ENCODE peak calls at places on chromosomes 5 and 9, in four cellular contexts. One of them, this sample, is unnamed.

GRCh38 chr5:111299067-111299481 is 74.9 kb downstream of the CAMK4 start:
- DNase-seq in AG10803: peak
- DNase-seq in endothelial cell of umbilical vein: peak
- DNase-seq in GM12865: no peak
- DNase-seq in this sample: no peak

GRCh38 chr5:172454355-172455086 is at the start of gene SH3PXD2B:
- DNase-seq in AG10803: peak
- DNase-seq in endothelial cell of umbilical vein: peak
- DNase-seq in GM12865: peak
- DNase-seq in this sample: peak

GRCh38 chr9:127404631-127405030 is 7.7 kb downstream of the SLC2A8 start:
- DNase-seq in AG10803: no peak
- DNase-seq in endothelial cell of umbilical vein: no peak
- DNase-seq in GM12865: no peak
- DNase-seq in this sample: no peak

GRCh38 chr9:21334603-21334968 is 618 bp downstream of the KLHL9 start:
- DNase-seq in AG10803: peak
- DNase-seq in endothelial cell of umbilical vein: no peak
- DNase-seq in GM12865: no peak
- DNase-seq in this sample: no peak

GRCh38 chr5:21424907-21425306 is 1428.2 kb downstream of the CDH12 start:
- DNase-seq in AG10803: no peak
- DNase-seq in endothelial cell of umbilical vein: no peak
- DNase-seq in GM12865: no peak
- DNase-seq in this sample: no peak

GRCh38 chr5:175847503-175847902 is 23.9 kb upstream of the CPLX2 start:
- DNase-seq in AG10803: no peak
- DNase-seq in endothelial cell of umbilical vein: no peak
- DNase-seq in GM12865: peak
- DNase-seq in this sample: no peak

GRCh38 chr9:33884856-33885701 is 68.1 kb downstream of the UBE2R2 start:
- DNase-seq in AG10803: peak
- DNase-seq in endothelial cell of umbilical vein: peak
- DNase-seq in GM12865: no peak
- DNase-seq in this sample: peak

GRCh38 chr9:1018121-1018520 is 32.0 kb upstream of the DMRT2 start:
- DNase-seq in AG10803: peak
- DNase-seq in endothelial cell of umbilical vein: no peak
- DNase-seq in GM12865: peak
- DNase-seq in this sample: peak

GRCh38 chr5:65771266-65771665 is 49.3 kb downstream of the NLN start:
- DNase-seq in AG10803: no peak
- DNase-seq in endothelial cell of umbilical vein: no peak
- DNase-seq in GM12865: no peak
- DNase-seq in this sample: no peak

GRCh38 chr9:86303316-86303975 is 21.1 kb upstream of the ISCA1 start:
- DNase-seq in AG10803: no peak
- DNase-seq in endothelial cell of umbilical vein: peak
- DNase-seq in GM12865: no peak
- DNase-seq in this sample: peak

GRCh38 chr5:173625686-173626500 is 9.4 kb upstream of the BOD1 start:
- DNase-seq in AG10803: no peak
- DNase-seq in endothelial cell of umbilical vein: no peak
- DNase-seq in GM12865: peak
- DNase-seq in this sample: no peak

GRCh38 chr5:100546041-100546440 is 10.9 kb downstream of the FAM174A start:
- DNase-seq in AG10803: no peak
- DNase-seq in endothelial cell of umbilical vein: no peak
- DNase-seq in GM12865: no peak
- DNase-seq in this sample: no peak

GRCh38 chr5:56530739-56531138 is 284.6 kb upstream of the MAP3K1 start:
- DNase-seq in AG10803: no peak
- DNase-seq in endothelial cell of umbilical vein: no peak
- DNase-seq in GM12865: no peak
- DNase-seq in this sample: no peak

GRCh38 chr9:108053555-108054061 is 564.0 kb upstream of the KLF4 start:
- DNase-seq in AG10803: peak
- DNase-seq in endothelial cell of umbilical vein: peak
- DNase-seq in GM12865: no peak
- DNase-seq in this sample: peak

GRCh38 chr9:85960688-85961093 is 19.7 kb downstream of the NAA35 start:
- DNase-seq in AG10803: no peak
- DNase-seq in endothelial cell of umbilical vein: peak
- DNase-seq in GM12865: no peak
- DNase-seq in this sample: peak

GRCh38 chr5:149153751-149154610 is 12.7 kb downstream of the ABLIM3 start:
- DNase-seq in AG10803: peak
- DNase-seq in endothelial cell of umbilical vein: no peak
- DNase-seq in GM12865: no peak
- DNase-seq in this sample: peak

GRCh38 chr5:119355244-119355635 is 579 bp upstream of the TNFAIP8 start:
- DNase-seq in AG10803: no peak
- DNase-seq in endothelial cell of umbilical vein: no peak
- DNase-seq in GM12865: peak
- DNase-seq in this sample: no peak

GRCh38 chr9:37602817-37603216 is 10.4 kb upstream of the TOMM5 start:
- DNase-seq in AG10803: no peak
- DNase-seq in endothelial cell of umbilical vein: no peak
- DNase-seq in GM12865: no peak
- DNase-seq in this sample: no peak
- H3K4me3 ChIP-seq in AG10803: no peak
- H3K4me3 ChIP-seq in endothelial cell of umbilical vein: no peak
- H3K4me3 ChIP-seq in GM12865: no peak
- H3K4me3 ChIP-seq in this sample: no peak

DNA sequence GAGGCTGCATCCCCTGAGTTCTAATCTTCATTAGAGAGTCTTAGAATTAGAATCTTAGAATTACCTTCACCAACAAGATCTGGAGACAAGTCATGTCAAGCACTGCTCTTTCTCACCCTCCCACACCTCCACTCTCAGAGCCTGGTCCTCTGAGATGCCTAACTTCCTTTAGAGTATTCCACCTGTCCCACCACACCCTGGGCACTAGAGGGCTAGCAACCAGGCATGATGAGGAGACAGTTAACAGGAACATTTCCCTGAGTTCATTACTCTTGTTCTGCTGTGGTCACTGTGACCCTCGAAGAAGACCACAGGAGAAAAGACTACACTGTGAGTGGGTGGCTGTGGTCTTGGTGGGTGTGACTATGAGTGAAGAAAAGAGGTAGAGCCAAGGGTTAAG is 25.2 kb upstream of the MAP1B start:
- DNase-seq in AG10803: no peak
- DNase-seq in endothelial cell of umbilical vein: no peak
- DNase-seq in GM12865: no peak
- DNase-seq in this sample: no peak
- TF ChIP-seq CTCF in AG10803: no peak
- TF ChIP-seq CTCF in endothelial cell of umbilical vein: no peak
- TF ChIP-seq CTCF in GM12865: no peak
- TF ChIP-seq CTCF in this sample: no peak

GRCh38 chr5:159504857-159505304 is 174.6 kb upstream of the IL12B start:
- DNase-seq in AG10803: peak
- DNase-seq in endothelial cell of umbilical vein: no peak
- DNase-seq in GM12865: no peak
- DNase-seq in this sample: peak
- H3K4me3 ChIP-seq in AG10803: no peak
- H3K4me3 ChIP-seq in endothelial cell of umbilical vein: no peak
- H3K4me3 ChIP-seq in GM12865: no peak
- H3K4me3 ChIP-seq in this sample: no peak

GRCh38 chr5:26889810-26890209 is 148.6 kb downstream of the CDH9 start:
- DNase-seq in AG10803: no peak
- DNase-seq in endothelial cell of umbilical vein: no peak
- DNase-seq in GM12865: no peak
- DNase-seq in this sample: no peak

GRCh38 chr5:26893078-26893477 is 145.3 kb downstream of the CDH9 start:
- DNase-seq in AG10803: no peak
- DNase-seq in endothelial cell of umbilical vein: no peak
- DNase-seq in GM12865: no peak
- DNase-seq in this sample: no peak

DNA sequence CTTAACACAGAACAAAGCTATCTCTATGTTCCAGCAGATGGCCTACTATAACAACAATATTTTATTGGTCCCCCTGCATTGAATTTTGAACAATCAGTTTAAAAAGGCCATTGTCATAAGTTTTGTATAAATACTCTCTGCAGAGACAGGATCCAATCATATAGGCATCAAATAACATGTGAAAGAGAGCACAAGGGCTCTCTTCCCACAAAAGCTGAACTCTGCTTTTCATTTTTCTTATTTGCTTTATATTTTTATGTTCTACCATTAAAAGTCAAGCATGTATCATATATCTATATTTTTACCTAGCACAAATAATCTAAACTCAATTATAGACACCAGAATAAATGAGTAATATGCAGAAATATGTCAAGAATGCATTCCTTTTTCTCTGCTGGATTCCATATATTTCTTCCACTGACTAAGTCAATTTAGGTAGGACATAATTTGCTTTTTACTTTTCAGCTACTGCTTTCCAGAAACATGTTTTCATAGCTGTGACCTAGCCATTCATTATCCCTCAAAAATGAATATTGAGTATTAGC is 143.6 kb downstream of the CDH9 start:
- DNase-seq in AG10803: no peak
- DNase-seq in endothelial cell of umbilical vein: no peak
- DNase-seq in GM12865: no peak
- DNase-seq in this sample: no peak
- TF ChIP-seq CTCF in AG10803: no peak
- TF ChIP-seq CTCF in endothelial cell of umbilical vein: no peak
- TF ChIP-seq CTCF in GM12865: no peak
- TF ChIP-seq CTCF in this sample: no peak

GRCh38 chr9:115597330-115597729 is 479.4 kb upstream of the TNC start:
- DNase-seq in AG10803: no peak
- DNase-seq in endothelial cell of umbilical vein: no peak
- DNase-seq in GM12865: no peak
- DNase-seq in this sample: peak
- H3K4me3 ChIP-seq in AG10803: peak
- H3K4me3 ChIP-seq in endothelial cell of umbilical vein: no peak
- H3K4me3 ChIP-seq in GM12865: no peak
- H3K4me3 ChIP-seq in this sample: peak